ENCODE peak calls at places on chromosomes 6 and 20, in four cellular contexts. M is lung; R is activated T-helper 1 cell treated with anti-CD3 and anti-CD28 coated beads, Interleukin-12 subunit alpha, Interleukin-12 subunit beta, Interleukin-2, Interleukin-4 antibody, amounts not matched to agents 30 ng/mL and 10 ng/mL and 1 ng/mL, durations not matched to agents 14 hours and 24 hours and 36 hours; Q is cardiac muscle cell. T is an unnamed sample.
A peak's percentile ranks its signal among the peaks of the same experiment; 100 is the strongest.

GRCh38 chr20:18847226-18847625 is 33.6 kb downstream of the SCP2D1 start:
- DNase-seq in Q (no peak), R (no peak), M (no peak), T (no peak)

GRCh38 chr20:49338061-49338460 is 60.2 kb upstream of the ZNFX1 start:
- DNase-seq in Q (no peak), R (no peak), M (no peak), T (no peak)

GRCh38 chr6:127343753-127344659 is 597 bp upstream of the ECHDC1 start:
- DNase-seq in R (no peak), Q (peak; percentile 54), M (no peak), T (peak; percentile 20)

GRCh38 chr6:83252717-83253116 is 59.6 kb downstream of the RWDD2A start:
- DNase-seq in Q (peak; percentile 55), R (no peak), M (no peak), T (no peak)

GRCh38 chr6:113630738-113631535 is 226.2 kb upstream of the MARCKS start:
- DNase-seq in R (no peak), M (no peak), Q (peak; percentile 66), T (peak; percentile 26)

GRCh38 chr6:14549319-14549770 is 431.8 kb downstream of the CD83 start:
- DNase-seq in R (no peak), Q (no peak), M (no peak), T (no peak)

GRCh38 chr6:16244869-16245451 is 6.6 kb downstream of the GMPR start:
- DNase-seq in Q (peak; percentile 24), R (no peak), M (no peak), T (no peak)

GRCh38 chr20:35626386-35627001 is 10.9 kb downstream of the SPAG4 start:
- DNase-seq in M (no peak), R (no peak), Q (no peak), T (no peak)

GRCh38 chr6:146110990-146111389 is 82.1 kb downstream of the GRM1 start:
- DNase-seq in R (no peak), Q (no peak), M (no peak), T (no peak)

T was measured in GM13977.